ENCODE peak calls at places on chromosomes 3 and 15, in five cellular contexts. U is NCI-H1092; R is ecto neural progenitor cell; A is stimulated activated CD4-positive, alpha-beta T cell treated with anti-CD3 and anti-CD28 coated beads, TNF-alpha, amount 100 ng/mL, for 4 hours; J is immature natural killer cell. L is an unnamed sample.
A peak's percentile ranks its signal among the peaks of the same experiment; 100 is the strongest.

GRCh38 chr3:141386080-141386594 is 17.8 kb downstream of the ZBTB38 start:
- DNase-seq in J (no peak), A (no peak), R (no peak), U (no peak), L (no peak)

GRCh38 chr3:152272771-152273242 is 4.1 kb downstream of the MBNL1 start:
- DNase-seq in R (no peak), J (no peak), U (no peak), A (peak; percentile 47), L (no peak)

GRCh38 chr3:156648086-156648485 is 26.3 kb upstream of the TIPARP start:
- DNase-seq in R (no peak), A (no peak), J (no peak), U (no peak), L (no peak)

GRCh38 chr3:188860147-188860546 is 311.6 kb upstream of the TPRG1 start:
- DNase-seq in J (no peak), R (no peak), U (no peak), A (no peak), L (no peak)

GRCh38 chr3:102102394-102102793 is 253.1 kb downstream of the NFKBIZ start:
- DNase-seq in R (no peak), J (no peak), A (no peak), U (no peak), L (no peak)

GRCh38 chr3:10437272-10437994 is 68.0 kb downstream of the ATP2B2 start:
- DNase-seq in J (peak; percentile 72), U (no peak), R (no peak), A (peak; percentile 69), L (no peak)

GRCh38 chr3:44206301-44206700 is 35.4 kb upstream of the TOPAZ1 start:
- DNase-seq in A (no peak), R (no peak), J (no peak), U (no peak), L (no peak)

GRCh38 chr3:64551697-64552096 is 136.1 kb downstream of the ADAMTS9 start:
- DNase-seq in R (no peak), A (no peak), U (no peak), J (no peak), L (no peak)

GRCh38 chr3:13192471-13193213 is 119.4 kb upstream of the IQSEC1 start:
- DNase-seq in U (no peak), A (no peak), R (no peak), J (no peak), L (peak; percentile 53)

GRCh38 chr3:182608876-182609275 is 184.4 kb upstream of the ATP11B start:
- DNase-seq in R (no peak), A (no peak), J (no peak), U (no peak), L (no peak)

GRCh38 chr3:34858067-34858466 is 781.3 kb upstream of the ARPP21 start:
- DNase-seq in J (no peak), R (no peak), A (no peak), U (no peak), L (no peak)

GRCh38 chr15:74626752-74627692 is 11.4 kb downstream of the CLK3 start:
- DNase-seq in U (no peak), R (no peak), A (no peak), J (no peak), L (no peak)

GRCh38 chr15:29713784-29714183 is 108.5 kb downstream of the TJP1 start:
- DNase-seq in A (no peak), J (no peak), R (no peak), U (no peak), L (no peak)

GRCh38 chr3:81218023-81218422 is 543.4 kb downstream of the GBE1 start:
- DNase-seq in R (no peak), A (no peak), J (no peak), U (no peak), L (no peak)

GRCh38 chr3:170975283-170976189 is 51.0 kb downstream of the SLC2A2 start:
- DNase-seq in A (no peak), U (no peak), J (no peak), R (no peak), L (no peak)

GRCh38 chr15:65730560-65731172 is 61.4 kb downstream of the DENND4A start:
- DNase-seq in U (no peak), R (no peak), A (no peak), J (no peak), L (no peak)

GRCh38 chr15:96322401-96323249 is 7.9 kb upstream of the NR2F2 start:
- DNase-seq in J (no peak), U (no peak), A (no peak), R (no peak), L (peak; percentile 63)

GRCh38 chr15:77014137-77015081 is 19.5 kb downstream of the PSTPIP1 start:
- DNase-seq in R (no peak), A (no peak), U (no peak), J (peak; percentile 82), L (no peak)

GRCh38 chr3:16476636-16477035 is 36.9 kb downstream of the RFTN1 start:
- DNase-seq in R (no peak), A (no peak), U (no peak), J (peak; percentile 52), L (no peak)

L was measured in H9.